ENCODE peak calls at places on chromosomes 5 and 9, in six cellular contexts. One of them, this sample, is unnamed.

GRCh38 chr5:89293849-89294248 is 410.9 kb upstream of the MEF2C start:
- DNase-seq in H1: no peak
- DNase-seq in mesenchymal stem cell: peak
- DNase-seq in neuronal stem cell: no peak
- DNase-seq in IMR-90: peak
- DNase-seq in mesendoderm: no peak
- DNase-seq in this sample: no peak

GRCh38 chr5:93053825-93054224 is 527.2 kb downstream of the NR2F1-AS1 start:
- DNase-seq in neuronal stem cell: no peak
- DNase-seq in mesenchymal stem cell: peak
- DNase-seq in H1: no peak
- DNase-seq in IMR-90: peak
- DNase-seq in mesendoderm: no peak
- DNase-seq in this sample: no peak

GRCh38 chr5:160119142-160119904 is at the start of gene PWWP2A:
- DNase-seq in mesendoderm: peak
- DNase-seq in mesenchymal stem cell: peak
- DNase-seq in IMR-90: peak
- DNase-seq in H1: peak
- DNase-seq in neuronal stem cell: peak
- DNase-seq in this sample: peak

GRCh38 chr5:56142620-56143431 is 90.3 kb downstream of the ANKRD55 start:
- DNase-seq in mesendoderm: no peak
- DNase-seq in IMR-90: no peak
- DNase-seq in H1: no peak
- DNase-seq in mesenchymal stem cell: no peak
- DNase-seq in neuronal stem cell: no peak
- DNase-seq in this sample: no peak

GRCh38 chr9:81801190-81801589 is 111.8 kb upstream of the TLE1 start:
- DNase-seq in IMR-90: peak
- DNase-seq in mesendoderm: no peak
- DNase-seq in mesenchymal stem cell: peak
- DNase-seq in H1: no peak
- DNase-seq in neuronal stem cell: no peak
- DNase-seq in this sample: no peak

GRCh38 chr9:96524045-96524444 is 74.1 kb downstream of the HABP4 start:
- DNase-seq in mesendoderm: no peak
- DNase-seq in mesenchymal stem cell: no peak
- DNase-seq in H1: no peak
- DNase-seq in IMR-90: no peak
- DNase-seq in neuronal stem cell: no peak
- DNase-seq in this sample: no peak

GRCh38 chr9:121634329-121634784 is 17.1 kb upstream of the DAB2IP start:
- DNase-seq in mesenchymal stem cell: no peak
- DNase-seq in mesendoderm: no peak
- DNase-seq in H1: no peak
- DNase-seq in neuronal stem cell: no peak
- DNase-seq in IMR-90: no peak
- DNase-seq in this sample: no peak

GRCh38 chr5:90529939-90530677 is 724 bp upstream of the LYSMD3 start:
- DNase-seq in mesendoderm: peak
- DNase-seq in H1: no peak
- DNase-seq in mesenchymal stem cell: peak
- DNase-seq in IMR-90: peak
- DNase-seq in neuronal stem cell: peak
- DNase-seq in this sample: peak

GRCh38 chr5:108054349-108054748 is 327.5 kb downstream of the FBXL17 start:
- DNase-seq in mesenchymal stem cell: no peak
- DNase-seq in H1: no peak
- DNase-seq in IMR-90: no peak
- DNase-seq in mesendoderm: no peak
- DNase-seq in neuronal stem cell: no peak
- DNase-seq in this sample: no peak

GRCh38 chr5:68680376-68680775 is 413.4 kb upstream of the SLC30A5 start:
- DNase-seq in mesendoderm: peak
- DNase-seq in IMR-90: no peak
- DNase-seq in mesenchymal stem cell: no peak
- DNase-seq in neuronal stem cell: no peak
- DNase-seq in H1: no peak
- DNase-seq in this sample: no peak

GRCh38 chr5:93572773-93573626 is 8.0 kb downstream of the NR2F1-AS1 start:
- DNase-seq in mesenchymal stem cell: peak
- DNase-seq in IMR-90: no peak
- DNase-seq in H1: peak
- DNase-seq in mesendoderm: peak
- DNase-seq in neuronal stem cell: no peak
- DNase-seq in this sample: peak

GRCh38 chr9:95989304-95989703 is 113.8 kb downstream of the ERCC6L2 start:
- DNase-seq in mesendoderm: no peak
- DNase-seq in mesenchymal stem cell: no peak
- DNase-seq in H1: no peak
- DNase-seq in neuronal stem cell: no peak
- DNase-seq in IMR-90: peak
- DNase-seq in this sample: no peak

GRCh38 chr9:135887021-135887507 is 20.3 kb downstream of the CAMSAP1 start:
- DNase-seq in H1: no peak
- DNase-seq in mesenchymal stem cell: peak
- DNase-seq in mesendoderm: no peak
- DNase-seq in neuronal stem cell: no peak
- DNase-seq in IMR-90: peak
- DNase-seq in this sample: no peak

GRCh38 chr5:136080483-136081180 is 51.8 kb downstream of the TGFBI start:
- DNase-seq in IMR-90: peak
- DNase-seq in H1: peak
- DNase-seq in mesendoderm: peak
- DNase-seq in neuronal stem cell: peak
- DNase-seq in mesenchymal stem cell: peak
- DNase-seq in this sample: peak

GRCh38 chr5:51829226-51829625 is 446.0 kb downstream of the ISL1 start:
- DNase-seq in neuronal stem cell: no peak
- DNase-seq in H1: no peak
- DNase-seq in mesendoderm: no peak
- DNase-seq in IMR-90: no peak
- DNase-seq in mesenchymal stem cell: no peak
- DNase-seq in this sample: no peak

GRCh38 chr9:5790923-5791322 is 42.0 kb downstream of the ERMP1 start:
- DNase-seq in mesenchymal stem cell: no peak
- DNase-seq in H1: no peak
- DNase-seq in IMR-90: no peak
- DNase-seq in neuronal stem cell: no peak
- DNase-seq in mesendoderm: no peak
- DNase-seq in this sample: no peak

GRCh38 chr5:148469446-148470062 is 85.8 kb downstream of the FBXO38 start:
- DNase-seq in mesenchymal stem cell: peak
- DNase-seq in mesendoderm: peak
- DNase-seq in neuronal stem cell: no peak
- DNase-seq in IMR-90: peak
- DNase-seq in H1: no peak
- DNase-seq in this sample: no peak

GRCh38 chr9:127904888-127905728 is 5.7 kb upstream of the ST6GALNAC6 start:
- DNase-seq in mesenchymal stem cell: no peak
- DNase-seq in H1: no peak
- DNase-seq in mesendoderm: no peak
- DNase-seq in IMR-90: no peak
- DNase-seq in neuronal stem cell: no peak
- DNase-seq in this sample: no peak

GRCh38 chr5:1417586-1418225 is 27.5 kb downstream of the SLC6A3 start:
- DNase-seq in neuronal stem cell: no peak
- DNase-seq in IMR-90: no peak
- DNase-seq in mesenchymal stem cell: no peak
- DNase-seq in H1: no peak
- DNase-seq in mesendoderm: no peak
- DNase-seq in this sample: no peak

GRCh38 chr5:174972291-174972690 is 247.9 kb downstream of the MSX2 start:
- DNase-seq in IMR-90: no peak
- DNase-seq in H1: no peak
- DNase-seq in mesenchymal stem cell: no peak
- DNase-seq in neuronal stem cell: no peak
- DNase-seq in mesendoderm: no peak
- DNase-seq in this sample: no peak

GRCh38 chr5:76175051-76175666 is 92.0 kb downstream of the SV2C start:
- DNase-seq in neuronal stem cell: peak
- DNase-seq in H1: peak
- DNase-seq in IMR-90: peak
- DNase-seq in mesendoderm: peak
- DNase-seq in mesenchymal stem cell: peak
- DNase-seq in this sample: peak

GRCh38 chr9:21965401-21965951 is 28.7 kb downstream of the CDKN2A start:
- DNase-seq in H1: peak
- DNase-seq in IMR-90: peak
- DNase-seq in mesendoderm: peak
- DNase-seq in mesenchymal stem cell: peak
- DNase-seq in neuronal stem cell: peak
- DNase-seq in this sample: peak

GRCh38 chr9:129334744-129335080 is 156.7 kb upstream of the IER5L start:
- DNase-seq in IMR-90: no peak
- DNase-seq in neuronal stem cell: no peak
- DNase-seq in H1: no peak
- DNase-seq in mesendoderm: no peak
- DNase-seq in mesenchymal stem cell: no peak
- DNase-seq in this sample: no peak
- H3K4ac ChIP-seq in IMR-90: peak
- H3K4ac ChIP-seq in neuronal stem cell: peak
- H3K4ac ChIP-seq in H1: peak
- H3K4ac ChIP-seq in mesendoderm: peak
- H3K4ac ChIP-seq in mesenchymal stem cell: peak
- H3K4ac ChIP-seq in this sample: no peak

GRCh38 chr5:117207088-117207668 is 632.6 kb upstream of the SEMA6A start:
- DNase-seq in H1: no peak
- DNase-seq in IMR-90: no peak
- DNase-seq in mesenchymal stem cell: no peak
- DNase-seq in neuronal stem cell: no peak
- DNase-seq in mesendoderm: peak
- DNase-seq in this sample: peak
- H2BK15ac ChIP-seq in H1: no peak
- H2BK15ac ChIP-seq in IMR-90: no peak
- H2BK15ac ChIP-seq in mesenchymal stem cell: no peak
- H2BK15ac ChIP-seq in neuronal stem cell: no peak
- H2BK15ac ChIP-seq in mesendoderm: no peak
- H2BK15ac ChIP-seq in this sample: no peak

DNA sequence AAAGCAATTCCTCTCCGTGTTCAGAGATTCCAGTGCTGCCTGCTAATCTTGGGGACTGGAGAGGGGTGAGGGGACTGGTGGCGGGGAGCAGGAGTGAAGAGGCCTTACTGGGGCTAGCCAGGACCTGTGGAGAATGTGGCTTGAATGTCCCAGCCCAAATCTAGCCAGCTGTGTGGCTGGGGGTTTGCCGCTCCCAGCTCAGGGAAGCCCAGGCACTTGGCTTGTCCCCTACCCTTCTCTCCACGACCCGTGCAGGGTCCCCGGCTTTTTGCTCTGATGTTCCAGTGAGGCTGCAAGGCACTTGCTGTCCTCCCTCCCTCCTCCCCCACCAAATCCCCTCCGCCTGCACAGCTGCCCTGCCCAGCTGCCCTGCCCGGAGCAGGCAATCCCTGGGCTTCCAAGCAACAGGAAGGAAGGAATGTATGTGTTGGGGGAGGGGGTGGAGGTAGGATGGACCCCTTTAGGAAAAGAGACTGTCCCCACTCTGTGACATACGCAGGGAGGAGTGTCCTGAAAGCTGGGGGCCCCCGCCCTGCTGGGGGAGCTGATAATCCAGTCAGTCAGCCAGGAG is 2.6 kb downstream of the N4BP3 start:
- DNase-seq in neuronal stem cell: peak
- DNase-seq in mesendoderm: peak
- DNase-seq in mesenchymal stem cell: no peak
- DNase-seq in IMR-90: no peak
- DNase-seq in H1: no peak
- DNase-seq in this sample: peak
- H3K4ac ChIP-seq in neuronal stem cell: peak
- H3K4ac ChIP-seq in mesendoderm: peak
- H3K4ac ChIP-seq in mesenchymal stem cell: no peak
- H3K4ac ChIP-seq in IMR-90: no peak
- H3K4ac ChIP-seq in H1: peak
- H3K4ac ChIP-seq in this sample: no peak

GRCh38 chr9:37710039-37710438 is 43.6 kb upstream of the TRMT10B start:
- DNase-seq in neuronal stem cell: no peak
- DNase-seq in H1: no peak
- DNase-seq in mesenchymal stem cell: no peak
- DNase-seq in IMR-90: no peak
- DNase-seq in mesendoderm: no peak
- DNase-seq in this sample: no peak
- H2BK15ac ChIP-seq in neuronal stem cell: no peak
- H2BK15ac ChIP-seq in H1: no peak
- H2BK15ac ChIP-seq in mesenchymal stem cell: no peak
- H2BK15ac ChIP-seq in IMR-90: no peak
- H2BK15ac ChIP-seq in mesendoderm: no peak
- H2BK15ac ChIP-seq in this sample: no peak

GRCh38 chr5:132949151-132949550 is 14.3 kb downstream of the AFF4 start:
- DNase-seq in mesenchymal stem cell: no peak
- DNase-seq in neuronal stem cell: no peak
- DNase-seq in mesendoderm: no peak
- DNase-seq in IMR-90: no peak
- DNase-seq in H1: no peak
- DNase-seq in this sample: no peak
- H3K4ac ChIP-seq in mesenchymal stem cell: no peak
- H3K4ac ChIP-seq in neuronal stem cell: no peak
- H3K4ac ChIP-seq in mesendoderm: no peak
- H3K4ac ChIP-seq in IMR-90: no peak
- H3K4ac ChIP-seq in H1: no peak
- H3K4ac ChIP-seq in this sample: no peak

GRCh38 chr5:67647772-67648171 is 451.2 kb upstream of the CD180 start:
- DNase-seq in mesendoderm: no peak
- DNase-seq in H1: no peak
- DNase-seq in IMR-90: no peak
- DNase-seq in mesenchymal stem cell: no peak
- DNase-seq in neuronal stem cell: no peak
- DNase-seq in this sample: no peak
- H2BK15ac ChIP-seq in mesendoderm: no peak
- H2BK15ac ChIP-seq in H1: no peak
- H2BK15ac ChIP-seq in IMR-90: no peak
- H2BK15ac ChIP-seq in mesenchymal stem cell: no peak
- H2BK15ac ChIP-seq in neuronal stem cell: no peak
- H2BK15ac ChIP-seq in this sample: no peak

GRCh38 chr5:79931866-79932265 is 59.2 kb downstream of the MTX3 start:
- DNase-seq in mesenchymal stem cell: no peak
- DNase-seq in H1: no peak
- DNase-seq in IMR-90: no peak
- DNase-seq in mesendoderm: no peak
- DNase-seq in neuronal stem cell: no peak
- DNase-seq in this sample: no peak
- H3K4ac ChIP-seq in mesenchymal stem cell: no peak
- H3K4ac ChIP-seq in H1: no peak
- H3K4ac ChIP-seq in IMR-90: no peak
- H3K4ac ChIP-seq in mesendoderm: no peak
- H3K4ac ChIP-seq in neuronal stem cell: no peak
- H3K4ac ChIP-seq in this sample: no peak

GRCh38 chr5:58462623-58463230 is 2.8 kb upstream of the PLK2 start:
- DNase-seq in mesendoderm: peak
- DNase-seq in IMR-90: peak
- DNase-seq in neuronal stem cell: peak
- DNase-seq in H1: no peak
- DNase-seq in mesenchymal stem cell: peak
- DNase-seq in this sample: no peak
- H2BK15ac ChIP-seq in mesendoderm: no peak
- H2BK15ac ChIP-seq in IMR-90: no peak
- H2BK15ac ChIP-seq in neuronal stem cell: no peak
- H2BK15ac ChIP-seq in H1: no peak
- H2BK15ac ChIP-seq in mesenchymal stem cell: no peak
- H2BK15ac ChIP-seq in this sample: no peak

This sample was measured in H9.